ENCODE peak calls at places on chromosomes 5 and 9, in nine cellular contexts. K is bronchial epithelial cell, L is GM10248, W is Panc1, Z is B cell, S is tibial nerve, V is fibroblast of the aortic adventitia, E is AG04450, C is OCI-LY7. U is an unnamed sample.

GRCh38 chr5:69285448-69286116 is 47.0 kb downstream of the CCDC125 start:
- DNase-seq in E (no peak), L (no peak), K (no peak), Z (no peak), C (no peak), W (no peak), V (no peak), S (no peak), U (no peak)

GRCh38 chr5:149938272-149938671 is 6.3 kb downstream of the PDE6A start:
- DNase-seq in V (peak), C (no peak), K (peak), Z (no peak), L (no peak), W (peak), E (no peak), S (no peak), U (no peak)

GRCh38 chr5:72692273-72692672 is 124.2 kb upstream of the TNPO1 start:
- DNase-seq in S (no peak), Z (no peak), C (no peak), K (no peak), W (no peak), E (no peak), L (no peak), V (peak), U (no peak)

GRCh38 chr9:129069128-129069824 is 11.6 kb upstream of the DOLPP1 start:
- DNase-seq in L (peak), V (no peak), S (peak), C (no peak), K (no peak), Z (peak), W (no peak), E (no peak), U (no peak)

GRCh38 chr5:96572864-96573512 is 89.2 kb upstream of the CAST start:
- DNase-seq in L (no peak), Z (no peak), K (peak), C (no peak), W (peak), S (no peak), E (peak), V (peak), U (no peak)

GRCh38 chr5:178668579-178668978 is 41.7 kb upstream of the CLK4 start:
- DNase-seq in E (no peak), V (no peak), L (no peak), K (no peak), S (no peak), W (no peak), Z (no peak), C (no peak), U (no peak)

GRCh38 chr5:180609386-180609785 is 18.1 kb upstream of the SCGB3A1 start:
- DNase-seq in W (no peak), C (no peak), Z (no peak), L (no peak), K (no peak), V (no peak), S (no peak), E (no peak), U (no peak)

GRCh38 chr9:110463499-110463898 is 116.0 kb downstream of the SVEP1 start:
- DNase-seq in W (no peak), E (no peak), V (no peak), L (no peak), C (no peak), Z (no peak), K (no peak), S (no peak), U (no peak)

GRCh38 chr9:98594551-98595160 is 114.1 kb downstream of the GABBR2 start:
- DNase-seq in V (no peak), Z (no peak), L (no peak), E (no peak), C (no peak), S (no peak), K (no peak), W (no peak), U (no peak)

GRCh38 chr9:107838766-107839165 is 349.2 kb upstream of the KLF4 start:
- DNase-seq in V (no peak), E (no peak), S (no peak), W (no peak), C (no peak), Z (no peak), L (no peak), K (no peak), U (no peak)

GRCh38 chr5:157913575-157913974 is 54.6 kb upstream of the CLINT1 start:
- DNase-seq in C (peak), Z (no peak), L (no peak), S (no peak), K (no peak), W (no peak), V (no peak), E (no peak), U (no peak)

GRCh38 chr5:166722939-166723338 is 1568.5 kb upstream of the WWC1 start:
- DNase-seq in E (no peak), C (peak), V (peak), S (no peak), W (peak), L (no peak), K (peak), Z (no peak), U (no peak)

GRCh38 chr5:173497685-173498084 is 118.8 kb downstream of the BOD1 start:
- DNase-seq in L (no peak), Z (no peak), E (no peak), K (no peak), S (no peak), W (no peak), C (no peak), V (no peak), U (no peak)

GRCh38 chr5:471750-472058 is 28.7 kb downstream of the EXOC3 start:
- DNase-seq in L (no peak), C (peak), Z (no peak), V (peak), K (no peak), W (no peak), E (no peak), S (peak), U (no peak)

GRCh38 chr5:141757402-141757801 is 75.4 kb upstream of the ARAP3 start:
- DNase-seq in E (no peak), L (no peak), S (no peak), C (no peak), Z (no peak), K (peak), V (peak), W (no peak), U (no peak)

GRCh38 chr9:90830977-90831376 is 29.4 kb downstream of the SYK start:
- DNase-seq in Z (peak), S (no peak), K (no peak), C (peak), V (no peak), L (no peak), E (no peak), W (no peak), U (no peak)

GRCh38 chr5:139146809-139147742 is 51.1 kb downstream of the SIL1 start:
- DNase-seq in S (no peak), V (no peak), K (no peak), L (no peak), Z (no peak), C (no peak), E (no peak), W (no peak), U (no peak)

GRCh38 chr5:174601937-174602336 is 122.4 kb upstream of the MSX2 start:
- DNase-seq in S (no peak), C (no peak), L (no peak), E (no peak), Z (no peak), W (no peak), V (no peak), K (peak), U (no peak)

GRCh38 chr5:10331341-10331796 is 22.1 kb upstream of the MARCHF6 start:
- DNase-seq in Z (no peak), L (no peak), V (peak), W (no peak), C (no peak), E (peak), K (no peak), S (peak), U (no peak)

GRCh38 chr5:14816999-14817761 is 54.4 kb downstream of the ANKH start:
- DNase-seq in V (peak), E (peak), C (no peak), S (peak), L (no peak), Z (no peak), K (peak), W (no peak), U (no peak)

GRCh38 chr5:7410936-7411511 is 15.1 kb downstream of the ADCY2 start:
- DNase-seq in W (no peak), S (no peak), C (no peak), L (no peak), Z (no peak), K (no peak), V (no peak), E (no peak), U (no peak)

GRCh38 chr9:79800578-79800977 is 228.8 kb downstream of the TLE4 start:
- DNase-seq in S (no peak), L (no peak), K (no peak), C (no peak), E (no peak), Z (no peak), V (peak), W (no peak), U (no peak)

GRCh38 chr9:80504525-80505235 is 932.9 kb downstream of the TLE4 start:
- DNase-seq in V (no peak), Z (no peak), E (no peak), S (no peak), C (no peak), L (no peak), K (no peak), W (no peak), U (no peak)

GRCh38 chr5:124806026-124806856 is 59.8 kb upstream of the ZNF608 start:
- DNase-seq in Z (no peak), K (peak), V (peak), C (no peak), L (no peak), E (peak), W (no peak), S (peak), U (no peak)

GRCh38 chr5:170745481-170746061 is 38.0 kb upstream of the GABRP start:
- DNase-seq in V (no peak), K (no peak), Z (no peak), E (no peak), S (no peak), C (no peak), L (no peak), W (no peak), U (peak)

GRCh38 chr5:12477556-12477955 is 573.3 kb upstream of the CTNND2 start:
- DNase-seq in W (no peak), E (no peak), L (no peak), Z (no peak), V (no peak), K (no peak), S (no peak), C (no peak), U (no peak)

GRCh38 chr5:138770977-138771376 is 17.8 kb downstream of the CTNNA1 start:
- DNase-seq in K (no peak), Z (no peak), C (no peak), E (no peak), V (no peak), S (no peak), W (no peak), L (no peak), U (no peak)

GRCh38 chr9:78239506-78239905 is 3.6 kb downstream of the CEP78 start:
- DNase-seq in C (no peak), E (no peak), S (no peak), Z (no peak), W (no peak), V (no peak), K (peak), L (no peak), U (no peak)

GRCh38 chr9:128159073-128159783 is 837 bp upstream of the BBLN start:
- DNase-seq in Z (peak), K (no peak), W (no peak), C (peak), E (no peak), V (no peak), L (peak), S (no peak), U (peak)

GRCh38 chr9:111150241-111150640 is 112.0 kb upstream of the LPAR1 start:
- DNase-seq in S (no peak), L (no peak), E (no peak), K (no peak), W (no peak), Z (no peak), C (no peak), V (no peak), U (no peak)

GRCh38 chr5:141514330-141515111 is 25.6 kb downstream of the PCDHGC5 start:
- DNase-seq in Z (no peak), C (peak), L (no peak), K (peak), E (no peak), S (no peak), V (peak), W (no peak), U (no peak)

GRCh38 chr5:118580959-118581358 is 407.4 kb downstream of the DTWD2 start:
- DNase-seq in L (no peak), V (no peak), Z (no peak), K (no peak), E (no peak), W (no peak), C (no peak), S (no peak), U (no peak)

GRCh38 chr9:126219717-126220116 is 106.9 kb upstream of the MVB12B start:
- DNase-seq in E (no peak), V (no peak), K (no peak), S (no peak), L (no peak), C (no peak), Z (no peak), W (no peak), U (no peak)

GRCh38 chr9:101650096-101650495 is 55.3 kb upstream of the PPP3R2 start:
- DNase-seq in K (peak), V (no peak), W (no peak), C (no peak), L (no peak), E (no peak), S (no peak), Z (no peak), U (no peak)

GRCh38 chr5:172854451-172854871 is 20.4 kb downstream of the ERGIC1 start:
- DNase-seq in E (no peak), W (no peak), L (no peak), K (peak), C (no peak), V (peak), S (peak), Z (no peak), U (no peak)

GRCh38 chr5:35852084-35852734 is 4.5 kb upstream of the IL7R start:
- DNase-seq in V (no peak), K (no peak), S (no peak), C (peak), Z (peak), E (no peak), L (peak), W (no peak), U (peak)
- TF ChIP-seq CTCF in V (no peak), K (no peak), S (no peak), C (peak), Z (no peak), E (no peak), L (no peak), W (no peak), U (no peak)

GRCh38 chr9:1619915-1620705 is 395.0 kb upstream of the SMARCA2 start:
- DNase-seq in C (no peak), E (no peak), S (no peak), L (no peak), W (no peak), Z (no peak), K (peak), V (no peak), U (no peak)
- TF ChIP-seq CTCF in C (peak), E (no peak), S (no peak), L (no peak), W (peak), Z (no peak), K (peak), V (no peak), U (no peak)

DNA sequence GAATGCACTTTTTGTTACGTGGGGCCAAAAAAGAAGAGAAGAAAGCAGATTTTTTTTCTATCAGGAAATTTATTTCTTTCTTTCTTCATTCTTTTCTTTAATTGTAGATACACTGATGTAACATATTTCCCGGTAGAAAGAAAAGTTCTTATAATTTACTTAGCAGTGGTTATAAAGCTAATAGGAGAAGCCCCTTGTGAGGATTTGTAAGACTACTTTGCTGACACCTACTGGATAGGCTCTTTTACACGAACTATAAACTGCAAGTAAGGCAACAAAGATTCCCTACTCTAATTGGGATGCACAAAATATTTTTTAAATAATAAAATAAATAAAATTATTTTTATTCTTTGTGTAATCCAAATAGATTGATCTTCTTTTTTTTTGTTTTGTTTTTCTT is 284.4 kb downstream of the DNAH5 start:
- DNase-seq in Z (no peak), L (no peak), E (no peak), V (peak), K (peak), W (no peak), S (no peak), C (no peak), U (no peak)
- TF ChIP-seq CTCF in Z (no peak), L (no peak), E (peak), V (peak), K (peak), W (peak), S (no peak), C (peak), U (no peak)

DNA sequence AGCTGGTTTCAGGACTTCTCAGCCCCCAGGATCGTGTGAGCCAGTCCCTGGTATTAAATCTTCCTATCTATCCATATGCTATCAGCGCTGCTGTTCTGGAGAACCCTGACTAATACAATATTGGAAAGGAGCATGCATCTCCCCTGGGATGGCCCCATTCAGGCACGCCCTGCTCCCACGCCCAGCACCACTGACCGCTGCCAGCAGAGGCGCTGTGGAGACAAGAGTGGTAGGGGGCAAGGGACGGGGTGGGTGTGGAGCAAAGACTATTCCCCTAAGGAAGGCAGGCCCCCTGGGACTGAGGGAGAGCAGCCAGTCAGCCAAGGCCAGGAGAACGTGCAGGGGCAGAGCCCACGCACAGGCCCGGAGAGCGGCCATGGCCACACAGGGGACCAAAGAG is 116.0 kb downstream of the VAV2 start:
- DNase-seq in K (peak), V (peak), C (no peak), W (no peak), L (no peak), Z (no peak), S (no peak), E (no peak), U (no peak)
- TF ChIP-seq CTCF in K (peak), V (peak), C (peak), W (no peak), L (no peak), Z (no peak), S (no peak), E (peak), U (no peak)

GRCh38 chr9:116647515-116647809 is 39.6 kb upstream of the TRIM32 start:
- DNase-seq in V (no peak), E (no peak), S (no peak), K (no peak), Z (no peak), C (no peak), L (no peak), W (no peak), U (no peak)
- TF ChIP-seq CTCF in V (no peak), E (no peak), S (peak), K (no peak), Z (no peak), C (no peak), L (no peak), W (peak), U (no peak)

GRCh38 chr9:35102769-35103659 is at the start of gene STOML2:
- DNase-seq in K (peak), S (peak), E (peak), C (peak), L (peak), Z (peak), V (peak), W (peak), U (peak)
- TF ChIP-seq CTCF in K (no peak), S (peak), E (no peak), C (peak), L (no peak), Z (no peak), V (no peak), W (no peak), U (no peak)

GRCh38 chr5:154646841-154647759 is 108.1 kb upstream of the LARP1 start:
- DNase-seq in V (peak), S (no peak), K (peak), L (peak), C (no peak), E (no peak), W (no peak), Z (peak), U (peak)

GRCh38 chr5:154648229-154648628 is 106.9 kb upstream of the LARP1 start:
- DNase-seq in L (no peak), K (no peak), C (no peak), E (no peak), W (no peak), V (no peak), S (no peak), Z (no peak), U (no peak)

GRCh38 chr5:154647760-154648143 is 107.4 kb upstream of the LARP1 start:
- DNase-seq in W (no peak), E (no peak), K (no peak), S (no peak), Z (no peak), V (no peak), L (no peak), C (no peak), U (no peak)

GRCh38 chr5:154644745-154645411 is 110.3 kb upstream of the LARP1 start:
- DNase-seq in E (no peak), S (no peak), Z (no peak), L (no peak), K (no peak), V (no peak), W (no peak), C (no peak), U (no peak)

GRCh38 chr5:154642499-154643245 is 112.5 kb upstream of the LARP1 start:
- DNase-seq in E (no peak), L (no peak), V (peak), K (peak), C (no peak), W (no peak), Z (no peak), S (no peak), U (no peak)
- TF ChIP-seq CTCF in E (peak), L (peak), V (peak), K (peak), C (peak), W (peak), Z (peak), S (no peak), U (peak)